ENCODE peak calls at places on chromosome 17, in five cellular contexts. G is adrenal gland, O is BE2C, A is lung, H is tibial nerve. K is an unnamed sample.

GRCh38 chr17:29390856-29391631 is 881 bp downstream of the TAOK1 start:
- DNase-seq in G (no peak), O (peak; percentile 18), A (no peak), H (peak; percentile 14), K (no peak)

GRCh38 chr17:41140360-41141132 is at the start of gene KRTAP4-6:
- DNase-seq in G (no peak), O (no peak), A (no peak), H (no peak), K (no peak)

GRCh38 chr17:34675605-34676004 is 96.2 kb downstream of the TMEM132E start:
- DNase-seq in G (no peak), O (no peak), A (no peak), H (no peak), K (no peak)

GRCh38 chr17:49089094-49089493 is 43.5 kb upstream of the B4GALNT2 start:
- DNase-seq in G (no peak), O (no peak), A (no peak), H (no peak), K (no peak)

GRCh38 chr17:40291311-40291710 is 3.6 kb downstream of the CDC6 start:
- DNase-seq in G (no peak), O (no peak), A (no peak), H (no peak), K (no peak)

GRCh38 chr17:78112508-78113471 is 15.8 kb downstream of the TMC6 start:
- DNase-seq in G (peak; percentile 88), O (peak; percentile 91), A (peak; percentile 76), H (peak; percentile 67), K (peak; percentile 87)

GRCh38 chr17:77427471-77427991 is 286.8 kb downstream of the SEC14L1 start:
- DNase-seq in G (peak; percentile 87), O (no peak), A (no peak), H (no peak), K (no peak)

GRCh38 chr17:39835038-39835786 is 28.9 kb downstream of the IKZF3 start:
- DNase-seq in G (no peak), O (no peak), A (no peak), H (no peak), K (no peak)

GRCh38 chr17:39943702-39944392 is 16.3 kb downstream of the LRRC3C start:
- DNase-seq in G (no peak), O (no peak), A (no peak), H (no peak), K (no peak)

GRCh38 chr17:58233547-58233946 is 4.8 kb upstream of the LPO start:
- DNase-seq in G (no peak), O (no peak), A (no peak), H (no peak), K (no peak)